ENCODE peak calls at places on chromosomes 6 and 20, in nine cellular contexts. One of them, this sample, is unnamed.

GRCh38 chr20:18778993-18779392 is 34.6 kb upstream of the SCP2D1 start:
- DNase-seq in cardiac fibroblast: no peak
- DNase-seq in astrocyte of the spinal cord: no peak
- DNase-seq in progenitor cell of endocrine pancreas: no peak
- DNase-seq in ovary: no peak
- DNase-seq in coronary artery: no peak
- DNase-seq in cardiac muscle cell: no peak
- DNase-seq in prostate gland: no peak
- DNase-seq in OCI-LY7: no peak
- DNase-seq in this sample: no peak

GRCh38 chr6:72413884-72414283 is 208.0 kb upstream of the KCNQ5 start:
- DNase-seq in prostate gland: no peak
- DNase-seq in astrocyte of the spinal cord: no peak
- DNase-seq in OCI-LY7: no peak
- DNase-seq in ovary: no peak
- DNase-seq in cardiac muscle cell: peak
- DNase-seq in progenitor cell of endocrine pancreas: no peak
- DNase-seq in coronary artery: no peak
- DNase-seq in cardiac fibroblast: peak
- DNase-seq in this sample: no peak

GRCh38 chr20:3339571-3339970 is 67.9 kb downstream of the DNAAF9 start:
- DNase-seq in OCI-LY7: no peak
- DNase-seq in coronary artery: no peak
- DNase-seq in ovary: no peak
- DNase-seq in progenitor cell of endocrine pancreas: no peak
- DNase-seq in cardiac muscle cell: no peak
- DNase-seq in prostate gland: no peak
- DNase-seq in astrocyte of the spinal cord: no peak
- DNase-seq in cardiac fibroblast: no peak
- DNase-seq in this sample: no peak

GRCh38 chr6:26516481-26517427 is 16.7 kb downstream of the BTN1A1 start:
- DNase-seq in cardiac muscle cell: no peak
- DNase-seq in ovary: no peak
- DNase-seq in progenitor cell of endocrine pancreas: no peak
- DNase-seq in cardiac fibroblast: no peak
- DNase-seq in astrocyte of the spinal cord: peak
- DNase-seq in OCI-LY7: no peak
- DNase-seq in coronary artery: no peak
- DNase-seq in prostate gland: no peak
- DNase-seq in this sample: no peak

GRCh38 chr20:1331801-1332453 is 3.0 kb upstream of the SDCBP2 start:
- DNase-seq in ovary: peak
- DNase-seq in coronary artery: no peak
- DNase-seq in progenitor cell of endocrine pancreas: no peak
- DNase-seq in prostate gland: no peak
- DNase-seq in OCI-LY7: no peak
- DNase-seq in cardiac fibroblast: no peak
- DNase-seq in astrocyte of the spinal cord: no peak
- DNase-seq in cardiac muscle cell: no peak
- DNase-seq in this sample: no peak

GRCh38 chr6:37244430-37245310 is 12.9 kb upstream of the TBC1D22B start:
- DNase-seq in ovary: peak
- DNase-seq in progenitor cell of endocrine pancreas: no peak
- DNase-seq in cardiac fibroblast: peak
- DNase-seq in astrocyte of the spinal cord: peak
- DNase-seq in OCI-LY7: no peak
- DNase-seq in prostate gland: peak
- DNase-seq in cardiac muscle cell: peak
- DNase-seq in coronary artery: peak
- DNase-seq in this sample: peak

GRCh38 chr20:34891166-34892062 is 15.0 kb downstream of the ACSS2 start:
- DNase-seq in OCI-LY7: no peak
- DNase-seq in ovary: no peak
- DNase-seq in cardiac fibroblast: peak
- DNase-seq in prostate gland: no peak
- DNase-seq in cardiac muscle cell: peak
- DNase-seq in coronary artery: no peak
- DNase-seq in astrocyte of the spinal cord: peak
- DNase-seq in progenitor cell of endocrine pancreas: no peak
- DNase-seq in this sample: no peak

GRCh38 chr20:44703183-44703925 is 11.8 kb upstream of the CCN5 start:
- DNase-seq in prostate gland: no peak
- DNase-seq in OCI-LY7: no peak
- DNase-seq in coronary artery: no peak
- DNase-seq in astrocyte of the spinal cord: no peak
- DNase-seq in progenitor cell of endocrine pancreas: no peak
- DNase-seq in ovary: no peak
- DNase-seq in cardiac muscle cell: no peak
- DNase-seq in cardiac fibroblast: peak
- DNase-seq in this sample: no peak

GRCh38 chr6:73710470-73710869 is 14.5 kb downstream of the CD109 start:
- DNase-seq in cardiac muscle cell: peak
- DNase-seq in coronary artery: no peak
- DNase-seq in cardiac fibroblast: peak
- DNase-seq in progenitor cell of endocrine pancreas: no peak
- DNase-seq in OCI-LY7: no peak
- DNase-seq in prostate gland: peak
- DNase-seq in ovary: no peak
- DNase-seq in astrocyte of the spinal cord: peak
- DNase-seq in this sample: no peak

GRCh38 chr6:135722679-135723078 is 128.8 kb upstream of the PDE7B start:
- DNase-seq in ovary: no peak
- DNase-seq in prostate gland: no peak
- DNase-seq in cardiac muscle cell: peak
- DNase-seq in progenitor cell of endocrine pancreas: no peak
- DNase-seq in coronary artery: no peak
- DNase-seq in OCI-LY7: no peak
- DNase-seq in cardiac fibroblast: peak
- DNase-seq in astrocyte of the spinal cord: peak
- DNase-seq in this sample: no peak

GRCh38 chr6:38713812-38714211 is 1.3 kb upstream of the DNAH8 start:
- DNase-seq in astrocyte of the spinal cord: no peak
- DNase-seq in coronary artery: no peak
- DNase-seq in cardiac fibroblast: peak
- DNase-seq in prostate gland: no peak
- DNase-seq in progenitor cell of endocrine pancreas: no peak
- DNase-seq in OCI-LY7: no peak
- DNase-seq in cardiac muscle cell: no peak
- DNase-seq in ovary: no peak
- DNase-seq in this sample: no peak

GRCh38 chr6:128174724-128175123 is 273.9 kb upstream of the THEMIS start:
- DNase-seq in prostate gland: no peak
- DNase-seq in OCI-LY7: no peak
- DNase-seq in cardiac fibroblast: no peak
- DNase-seq in progenitor cell of endocrine pancreas: no peak
- DNase-seq in astrocyte of the spinal cord: no peak
- DNase-seq in ovary: no peak
- DNase-seq in cardiac muscle cell: no peak
- DNase-seq in coronary artery: no peak
- DNase-seq in this sample: no peak

GRCh38 chr20:61755971-61756421 is 309.7 kb downstream of the TAF4 start:
- DNase-seq in astrocyte of the spinal cord: no peak
- DNase-seq in cardiac fibroblast: no peak
- DNase-seq in prostate gland: no peak
- DNase-seq in cardiac muscle cell: no peak
- DNase-seq in progenitor cell of endocrine pancreas: no peak
- DNase-seq in OCI-LY7: no peak
- DNase-seq in coronary artery: no peak
- DNase-seq in ovary: no peak
- DNase-seq in this sample: no peak
- TF ChIP-seq CTCF in astrocyte of the spinal cord: no peak
- TF ChIP-seq CTCF in cardiac fibroblast: no peak
- TF ChIP-seq CTCF in prostate gland: no peak
- TF ChIP-seq CTCF in cardiac muscle cell: no peak
- TF ChIP-seq CTCF in progenitor cell of endocrine pancreas: no peak
- TF ChIP-seq CTCF in OCI-LY7: no peak
- TF ChIP-seq CTCF in coronary artery: no peak
- TF ChIP-seq CTCF in ovary: no peak
- TF ChIP-seq CTCF in this sample: no peak

GRCh38 chr6:159633196-159633595 is 59.8 kb downstream of the SOD2 start:
- DNase-seq in coronary artery: no peak
- DNase-seq in cardiac fibroblast: peak
- DNase-seq in prostate gland: no peak
- DNase-seq in astrocyte of the spinal cord: no peak
- DNase-seq in ovary: no peak
- DNase-seq in progenitor cell of endocrine pancreas: no peak
- DNase-seq in OCI-LY7: peak
- DNase-seq in cardiac muscle cell: peak
- DNase-seq in this sample: no peak
- TF ChIP-seq CTCF in coronary artery: no peak
- TF ChIP-seq CTCF in cardiac fibroblast: peak
- TF ChIP-seq CTCF in prostate gland: no peak
- TF ChIP-seq CTCF in astrocyte of the spinal cord: peak
- TF ChIP-seq CTCF in ovary: no peak
- TF ChIP-seq CTCF in progenitor cell of endocrine pancreas: peak
- TF ChIP-seq CTCF in OCI-LY7: peak
- TF ChIP-seq CTCF in cardiac muscle cell: peak
- TF ChIP-seq CTCF in this sample: no peak

GRCh38 chr6:56890066-56890465 is 64.8 kb upstream of the BEND6 start:
- DNase-seq in astrocyte of the spinal cord: no peak
- DNase-seq in cardiac fibroblast: peak
- DNase-seq in progenitor cell of endocrine pancreas: no peak
- DNase-seq in coronary artery: no peak
- DNase-seq in cardiac muscle cell: no peak
- DNase-seq in ovary: no peak
- DNase-seq in OCI-LY7: no peak
- DNase-seq in prostate gland: no peak
- DNase-seq in this sample: no peak

GRCh38 chr6:56890683-56891429 is 64.1 kb upstream of the BEND6 start:
- DNase-seq in prostate gland: no peak
- DNase-seq in cardiac fibroblast: peak
- DNase-seq in coronary artery: no peak
- DNase-seq in OCI-LY7: peak
- DNase-seq in astrocyte of the spinal cord: peak
- DNase-seq in cardiac muscle cell: peak
- DNase-seq in progenitor cell of endocrine pancreas: no peak
- DNase-seq in ovary: no peak
- DNase-seq in this sample: no peak

GRCh38 chr6:56891754-56892153 is 63.2 kb upstream of the BEND6 start:
- DNase-seq in prostate gland: no peak
- DNase-seq in OCI-LY7: no peak
- DNase-seq in cardiac fibroblast: no peak
- DNase-seq in cardiac muscle cell: no peak
- DNase-seq in astrocyte of the spinal cord: no peak
- DNase-seq in coronary artery: no peak
- DNase-seq in progenitor cell of endocrine pancreas: no peak
- DNase-seq in ovary: no peak
- DNase-seq in this sample: no peak

GRCh38 chr6:56888687-56889086 is 66.2 kb upstream of the BEND6 start:
- DNase-seq in coronary artery: no peak
- DNase-seq in cardiac muscle cell: no peak
- DNase-seq in astrocyte of the spinal cord: no peak
- DNase-seq in OCI-LY7: no peak
- DNase-seq in prostate gland: no peak
- DNase-seq in ovary: no peak
- DNase-seq in progenitor cell of endocrine pancreas: no peak
- DNase-seq in cardiac fibroblast: no peak
- DNase-seq in this sample: no peak

GRCh38 chr6:56889492-56889891 is 65.4 kb upstream of the BEND6 start:
- DNase-seq in ovary: no peak
- DNase-seq in cardiac fibroblast: no peak
- DNase-seq in OCI-LY7: no peak
- DNase-seq in coronary artery: no peak
- DNase-seq in progenitor cell of endocrine pancreas: no peak
- DNase-seq in astrocyte of the spinal cord: no peak
- DNase-seq in cardiac muscle cell: no peak
- DNase-seq in prostate gland: no peak
- DNase-seq in this sample: no peak
- TF ChIP-seq CTCF in ovary: no peak
- TF ChIP-seq CTCF in cardiac fibroblast: no peak
- TF ChIP-seq CTCF in OCI-LY7: no peak
- TF ChIP-seq CTCF in coronary artery: no peak
- TF ChIP-seq CTCF in progenitor cell of endocrine pancreas: no peak
- TF ChIP-seq CTCF in astrocyte of the spinal cord: no peak
- TF ChIP-seq CTCF in cardiac muscle cell: no peak
- TF ChIP-seq CTCF in prostate gland: no peak
- TF ChIP-seq CTCF in this sample: no peak

GRCh38 chr20:64041781-64042771 is 6.1 kb downstream of the C20orf204 start:
- DNase-seq in cardiac muscle cell: no peak
- DNase-seq in OCI-LY7: peak
- DNase-seq in cardiac fibroblast: no peak
- DNase-seq in astrocyte of the spinal cord: no peak
- DNase-seq in progenitor cell of endocrine pancreas: no peak
- DNase-seq in coronary artery: no peak
- DNase-seq in prostate gland: no peak
- DNase-seq in ovary: no peak
- DNase-seq in this sample: no peak

GRCh38 chr20:64039293-64040160 is 3.5 kb downstream of the C20orf204 start:
- DNase-seq in ovary: no peak
- DNase-seq in astrocyte of the spinal cord: no peak
- DNase-seq in progenitor cell of endocrine pancreas: no peak
- DNase-seq in coronary artery: no peak
- DNase-seq in cardiac fibroblast: no peak
- DNase-seq in OCI-LY7: no peak
- DNase-seq in prostate gland: no peak
- DNase-seq in cardiac muscle cell: no peak
- DNase-seq in this sample: no peak

GRCh38 chr20:64041040-64041780 is 5.2 kb downstream of the C20orf204 start:
- DNase-seq in cardiac fibroblast: no peak
- DNase-seq in ovary: no peak
- DNase-seq in cardiac muscle cell: no peak
- DNase-seq in OCI-LY7: no peak
- DNase-seq in coronary artery: no peak
- DNase-seq in progenitor cell of endocrine pancreas: no peak
- DNase-seq in prostate gland: no peak
- DNase-seq in astrocyte of the spinal cord: no peak
- DNase-seq in this sample: no peak

GRCh38 chr20:64038579-64039292 is 2.8 kb downstream of the C20orf204 start:
- DNase-seq in progenitor cell of endocrine pancreas: peak
- DNase-seq in cardiac fibroblast: peak
- DNase-seq in OCI-LY7: peak
- DNase-seq in astrocyte of the spinal cord: peak
- DNase-seq in ovary: peak
- DNase-seq in coronary artery: no peak
- DNase-seq in prostate gland: peak
- DNase-seq in cardiac muscle cell: peak
- DNase-seq in this sample: no peak

DNA sequence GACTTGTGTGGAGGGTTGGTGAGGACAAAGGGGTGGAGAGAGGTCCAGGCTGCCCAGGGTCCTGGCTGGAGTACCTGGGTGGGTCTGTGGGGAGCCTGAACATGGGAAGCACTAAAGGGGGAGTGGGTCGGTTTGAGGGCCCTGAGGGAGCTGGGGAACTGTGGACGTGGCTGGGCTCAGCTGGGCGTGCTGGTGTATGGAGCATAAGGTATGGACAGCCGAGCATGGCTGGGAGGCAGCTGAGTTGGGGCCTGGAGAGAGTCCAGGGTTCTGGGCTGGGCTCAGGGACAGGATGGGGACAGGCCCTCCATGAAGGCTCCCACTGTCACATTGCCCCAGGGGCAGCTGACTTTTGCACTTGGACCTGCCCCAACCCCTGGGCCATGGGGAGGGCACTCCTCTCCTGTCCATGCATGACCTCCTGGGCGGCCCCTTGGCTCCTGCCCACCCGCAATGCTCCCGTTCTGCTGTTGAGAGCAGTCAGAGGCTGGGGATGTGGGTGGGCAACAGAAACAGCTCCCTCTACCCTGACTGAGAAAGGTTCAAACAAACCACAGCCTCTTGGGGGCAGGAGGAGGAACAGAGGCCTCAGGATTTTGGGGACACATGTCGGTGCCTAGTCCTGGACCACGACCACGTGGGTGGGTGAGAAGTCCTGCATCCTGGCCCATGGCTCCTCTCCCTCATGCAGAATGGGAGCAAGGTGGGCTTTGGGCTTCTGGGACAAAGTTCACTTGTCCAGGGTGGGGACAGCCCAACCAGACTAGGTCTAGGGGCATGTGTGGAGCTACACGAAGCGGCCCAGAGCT is 4.5 kb downstream of the C20orf204 start:
- DNase-seq in coronary artery: no peak
- DNase-seq in cardiac muscle cell: no peak
- DNase-seq in progenitor cell of endocrine pancreas: no peak
- DNase-seq in prostate gland: no peak
- DNase-seq in cardiac fibroblast: no peak
- DNase-seq in OCI-LY7: no peak
- DNase-seq in ovary: no peak
- DNase-seq in astrocyte of the spinal cord: no peak
- DNase-seq in this sample: no peak
- TF ChIP-seq CTCF in coronary artery: no peak
- TF ChIP-seq CTCF in cardiac muscle cell: no peak
- TF ChIP-seq CTCF in progenitor cell of endocrine pancreas: no peak
- TF ChIP-seq CTCF in prostate gland: no peak
- TF ChIP-seq CTCF in cardiac fibroblast: no peak
- TF ChIP-seq CTCF in OCI-LY7: no peak
- TF ChIP-seq CTCF in ovary: no peak
- TF ChIP-seq CTCF in astrocyte of the spinal cord: no peak
- TF ChIP-seq CTCF in this sample: no peak

This sample was measured in omental fat pad.